ENCODE peak calls at places on chromosome 17, in four cellular contexts. One of them, this sample, is unnamed.
A peak's percentile ranks its signal among the peaks of the same experiment; 100 is the strongest.

GRCh38 chr17:20242271-20242670 is 225.1 kb downstream of the LGALS9B start:
- DNase-seq in CD8-positive, alpha-beta memory T cell: no peak
- DNase-seq in heart right ventricle: no peak
- DNase-seq in left lung: no peak
- DNase-seq in this sample: no peak

GRCh38 chr17:38619451-38619795 is 13.7 kb upstream of the SRCIN1 start:
- DNase-seq in CD8-positive, alpha-beta memory T cell: no peak
- DNase-seq in heart right ventricle: no peak
- DNase-seq in left lung: no peak
- DNase-seq in this sample: no peak

GRCh38 chr17:38673714-38674012 is 1.1 kb downstream of the EPOP start:
- DNase-seq in CD8-positive, alpha-beta memory T cell: no peak
- DNase-seq in heart right ventricle: no peak
- DNase-seq in left lung: no peak
- DNase-seq in this sample: no peak

GRCh38 chr17:68295086-68295485 is 3.8 kb downstream of the ARSG start:
- DNase-seq in CD8-positive, alpha-beta memory T cell: no peak
- DNase-seq in heart right ventricle: no peak
- DNase-seq in left lung: no peak
- DNase-seq in this sample: no peak

GRCh38 chr17:9890124-9890523 is 14.9 kb downstream of the RCVRN start:
- DNase-seq in CD8-positive, alpha-beta memory T cell: no peak
- DNase-seq in heart right ventricle: no peak
- DNase-seq in left lung: no peak
- DNase-seq in this sample: no peak

GRCh38 chr17:27760069-27760885 is 40.1 kb downstream of the NOS2 start:
- DNase-seq in CD8-positive, alpha-beta memory T cell: peak; percentile 60
- DNase-seq in heart right ventricle: peak; percentile 58
- DNase-seq in left lung: peak; percentile 65
- DNase-seq in this sample: peak; percentile 73

GRCh38 chr17:7839199-7839889 is 5.3 kb downstream of the KDM6B start:
- DNase-seq in CD8-positive, alpha-beta memory T cell: no peak
- DNase-seq in heart right ventricle: no peak
- DNase-seq in left lung: peak; percentile 51
- DNase-seq in this sample: no peak

GRCh38 chr17:21510686-21511367 is 134.7 kb downstream of the KCNJ12 start:
- DNase-seq in CD8-positive, alpha-beta memory T cell: no peak
- DNase-seq in heart right ventricle: no peak
- DNase-seq in left lung: no peak
- DNase-seq in this sample: no peak

DNA sequence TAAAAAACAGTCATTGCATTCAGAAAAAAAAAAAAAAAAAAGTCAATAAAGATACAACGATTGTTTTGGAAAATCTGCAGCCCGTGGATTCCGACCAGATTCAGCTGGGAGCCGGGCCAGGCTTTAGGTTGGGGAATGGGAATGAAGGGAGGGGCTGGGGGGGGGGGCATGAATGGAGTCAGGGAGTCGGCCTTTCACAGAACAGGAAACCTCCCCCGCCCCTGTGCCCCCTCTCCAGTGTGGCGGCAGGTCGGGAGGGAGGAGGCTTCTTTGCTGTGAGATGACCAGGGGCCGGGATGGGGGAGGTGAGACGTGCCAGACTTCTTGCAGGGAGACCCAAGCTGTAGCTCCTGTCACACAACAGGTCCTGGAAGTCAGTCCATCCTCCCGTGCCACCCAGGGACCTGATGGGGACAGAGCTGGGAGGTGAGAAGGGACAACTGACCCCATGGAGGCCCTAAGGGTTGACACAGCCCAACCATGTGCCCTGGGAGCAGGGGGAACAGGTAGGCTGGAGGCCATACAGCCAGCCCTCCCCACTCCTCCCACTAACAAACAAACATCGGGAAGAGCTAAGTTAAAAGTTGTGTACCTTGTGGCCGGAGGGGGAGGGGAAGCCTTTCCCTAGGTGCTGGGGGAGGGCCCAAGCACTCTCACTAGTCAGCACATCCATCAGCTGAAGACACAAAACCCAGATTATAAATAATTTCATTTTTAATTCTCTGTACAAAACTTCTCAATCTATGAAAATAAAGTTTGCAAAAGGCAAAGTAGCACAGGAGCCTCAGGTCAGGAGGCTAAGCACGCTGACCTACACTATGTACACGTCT is 25.2 kb downstream of the SREBF1 start:
- DNase-seq in CD8-positive, alpha-beta memory T cell: no peak
- DNase-seq in heart right ventricle: no peak
- DNase-seq in left lung: no peak
- DNase-seq in this sample: no peak
- H3K4me1 ChIP-seq in CD8-positive, alpha-beta memory T cell: peaks cover 7% of the 10 kb centered on the region
- H3K4me1 ChIP-seq in heart right ventricle: peaks cover 82% of the 10 kb centered on the region
- H3K4me1 ChIP-seq in left lung: peaks cover 22% of the 10 kb centered on the region
- H3K4me1 ChIP-seq in this sample: no peaks in the 10 kb centered on the region

DNA sequence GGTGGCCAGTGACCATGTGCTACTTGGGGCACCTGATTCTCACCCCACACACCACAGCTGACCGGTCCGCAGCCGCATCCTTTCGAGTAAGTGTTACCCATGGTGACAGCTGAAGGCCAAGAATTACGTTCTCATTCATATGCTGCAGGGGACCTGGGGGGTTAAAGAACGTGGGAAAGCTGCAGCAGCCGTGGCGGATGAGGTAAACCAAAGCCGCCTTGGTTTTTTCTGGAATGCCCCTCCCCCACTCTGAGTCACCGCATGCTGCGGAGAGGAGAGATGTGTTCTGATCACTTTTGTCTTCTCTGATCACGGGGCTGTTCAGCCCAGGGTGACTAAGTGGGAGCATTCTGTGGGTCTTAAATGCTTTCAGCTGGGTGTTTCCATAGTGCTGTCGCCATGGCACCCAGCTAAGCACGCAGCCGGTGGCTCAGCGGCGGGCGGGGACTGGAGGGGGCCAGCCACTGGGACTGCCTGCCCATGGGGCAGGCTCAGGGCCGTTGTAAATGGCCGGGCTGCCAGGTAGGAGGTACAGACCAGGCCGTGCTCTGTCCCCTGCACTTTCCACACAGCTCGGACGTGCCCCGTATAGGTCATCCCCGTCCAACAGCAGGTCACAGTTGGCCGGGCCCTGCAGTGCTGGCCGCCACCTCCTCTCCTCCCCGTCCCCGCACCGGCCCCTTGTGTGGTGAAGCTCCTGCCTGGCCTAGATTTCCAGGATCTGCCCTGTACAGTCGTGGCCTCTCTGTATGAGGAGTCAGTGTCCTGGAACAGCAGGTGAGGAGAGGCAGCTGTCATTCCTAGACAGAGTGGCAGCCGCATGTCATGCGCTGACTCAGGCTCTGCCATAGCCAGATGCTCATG is 60.0 kb downstream of the BAIAP2 start:
- DNase-seq in CD8-positive, alpha-beta memory T cell: peak; percentile 76
- DNase-seq in heart right ventricle: peak; percentile 57
- DNase-seq in left lung: peak; percentile 83
- DNase-seq in this sample: peak; percentile 73
- H3K27me3 ChIP-seq in CD8-positive, alpha-beta memory T cell: no peaks in the 10 kb centered on the region
- H3K27me3 ChIP-seq in heart right ventricle: no peaks in the 10 kb centered on the region
- H3K27me3 ChIP-seq in left lung: no peaks in the 10 kb centered on the region
- H3K27me3 ChIP-seq in this sample: no peaks in the 10 kb centered on the region

GRCh38 chr17:69474171-69474831 is 59.8 kb downstream of the MAP2K6 start:
- DNase-seq in CD8-positive, alpha-beta memory T cell: no peak
- DNase-seq in heart right ventricle: no peak
- DNase-seq in left lung: no peak
- DNase-seq in this sample: no peak
- H3K4me3 ChIP-seq in CD8-positive, alpha-beta memory T cell: no peak overlapping the region
- H3K4me3 ChIP-seq in heart right ventricle: no peak overlapping the region
- H3K4me3 ChIP-seq in left lung: no peak overlapping the region
- H3K4me3 ChIP-seq in this sample: no peak overlapping the region

DNA sequence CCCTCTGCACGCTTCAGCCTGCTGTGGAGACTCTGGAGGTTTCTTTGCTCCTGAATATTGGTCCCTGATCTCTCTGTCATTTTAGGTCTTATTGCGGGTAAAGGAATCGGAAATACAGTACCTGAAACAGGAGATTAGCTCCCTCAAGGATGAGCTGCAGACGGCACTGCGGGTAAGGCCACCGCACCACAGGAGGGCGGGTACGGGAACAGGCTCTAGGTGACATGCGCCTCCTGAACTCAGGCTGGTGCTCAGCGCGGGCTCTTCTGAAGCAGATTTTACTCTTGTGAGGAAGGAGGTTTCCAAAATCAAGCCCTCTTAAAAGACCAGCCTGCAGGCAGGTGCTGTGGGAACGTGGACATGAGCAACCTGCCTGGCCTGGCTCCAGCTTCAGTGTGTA is 29.8 kb downstream of the PLD6 start:
- DNase-seq in CD8-positive, alpha-beta memory T cell: no peak
- DNase-seq in heart right ventricle: no peak
- DNase-seq in left lung: no peak
- DNase-seq in this sample: no peak
- H3K4me1 ChIP-seq in CD8-positive, alpha-beta memory T cell: peaks cover 87% of the 10 kb centered on the region
- H3K4me1 ChIP-seq in heart right ventricle: peaks cover 45% of the 10 kb centered on the region
- H3K4me1 ChIP-seq in left lung: peaks cover 25% of the 10 kb centered on the region
- H3K4me1 ChIP-seq in this sample: no peaks in the 10 kb centered on the region

GRCh38 chr17:78132086-78132676 is 1.6 kb downstream of the TMC8 start:
- DNase-seq in CD8-positive, alpha-beta memory T cell: peak; percentile 72
- DNase-seq in heart right ventricle: no peak
- DNase-seq in left lung: peak; percentile 78
- DNase-seq in this sample: no peak

GRCh38 chr17:78130439-78131101 is at the start of gene TMC8:
- DNase-seq in CD8-positive, alpha-beta memory T cell: peak; percentile 79
- DNase-seq in heart right ventricle: no peak
- DNase-seq in left lung: peak; percentile 75
- DNase-seq in this sample: peak; percentile 58

GRCh38 chr17:78130080-78130438 is 512 bp upstream of the TMC8 start:
- DNase-seq in CD8-positive, alpha-beta memory T cell: no peak
- DNase-seq in heart right ventricle: no peak
- DNase-seq in left lung: no peak
- DNase-seq in this sample: no peak

GRCh38 chr17:78132767-78133178 is 2.2 kb downstream of the TMC8 start:
- DNase-seq in CD8-positive, alpha-beta memory T cell: no peak
- DNase-seq in heart right ventricle: no peak
- DNase-seq in left lung: no peak
- DNase-seq in this sample: no peak

DNA sequence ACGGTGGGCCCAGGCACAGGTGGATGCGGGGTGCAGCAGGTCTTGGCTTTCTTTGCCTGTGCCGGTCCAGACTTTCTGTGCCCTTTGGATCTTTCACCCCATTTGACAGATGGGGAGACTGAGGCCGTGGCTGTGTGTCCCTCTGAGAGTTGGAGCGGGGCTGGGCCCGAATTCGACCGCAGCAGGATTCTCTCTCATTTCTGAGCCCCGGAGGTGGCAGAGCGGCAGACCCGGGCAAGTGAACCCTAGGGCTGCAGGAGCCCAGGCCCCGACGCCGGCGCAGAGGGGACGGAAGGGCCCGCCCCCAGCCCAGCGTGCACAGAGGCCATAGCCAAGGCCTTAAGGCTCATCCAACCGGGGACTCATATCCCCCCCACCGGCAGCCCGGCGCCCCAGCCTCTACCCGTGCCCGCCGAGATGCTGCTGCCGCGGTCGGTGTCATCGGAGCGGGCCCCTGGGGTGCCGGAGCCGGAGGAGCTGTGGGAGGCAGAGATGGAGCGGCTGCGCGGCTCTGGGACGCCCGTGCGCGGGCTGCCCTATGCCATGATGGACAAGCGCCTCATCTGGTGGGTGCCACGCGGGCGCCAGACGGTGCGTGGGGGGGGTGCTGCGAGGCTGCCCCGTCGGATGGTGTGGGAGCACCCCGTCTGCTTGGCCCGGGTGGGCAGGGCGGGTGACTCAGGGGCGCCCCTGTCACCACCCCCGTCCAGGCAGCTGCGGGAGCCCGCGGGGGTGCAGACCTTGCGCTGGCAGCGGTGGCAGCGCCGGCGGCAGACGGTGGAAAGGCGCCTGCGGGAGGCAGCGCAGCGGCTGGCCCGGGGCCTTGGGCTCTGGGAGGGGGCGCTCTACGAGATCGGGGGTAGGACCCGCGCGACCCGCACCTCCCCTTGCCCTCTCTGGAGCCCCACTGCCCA is 858 bp downstream of the TMC8 start:
- DNase-seq in CD8-positive, alpha-beta memory T cell: peak; percentile 49
- DNase-seq in heart right ventricle: no peak
- DNase-seq in left lung: no peak
- DNase-seq in this sample: peak; percentile 63
- H3K27me3 ChIP-seq in CD8-positive, alpha-beta memory T cell: no peaks in the 10 kb centered on the region
- H3K27me3 ChIP-seq in heart right ventricle: no peaks in the 10 kb centered on the region
- H3K27me3 ChIP-seq in left lung: no peaks in the 10 kb centered on the region
- H3K27me3 ChIP-seq in this sample: no peaks in the 10 kb centered on the region

DNA sequence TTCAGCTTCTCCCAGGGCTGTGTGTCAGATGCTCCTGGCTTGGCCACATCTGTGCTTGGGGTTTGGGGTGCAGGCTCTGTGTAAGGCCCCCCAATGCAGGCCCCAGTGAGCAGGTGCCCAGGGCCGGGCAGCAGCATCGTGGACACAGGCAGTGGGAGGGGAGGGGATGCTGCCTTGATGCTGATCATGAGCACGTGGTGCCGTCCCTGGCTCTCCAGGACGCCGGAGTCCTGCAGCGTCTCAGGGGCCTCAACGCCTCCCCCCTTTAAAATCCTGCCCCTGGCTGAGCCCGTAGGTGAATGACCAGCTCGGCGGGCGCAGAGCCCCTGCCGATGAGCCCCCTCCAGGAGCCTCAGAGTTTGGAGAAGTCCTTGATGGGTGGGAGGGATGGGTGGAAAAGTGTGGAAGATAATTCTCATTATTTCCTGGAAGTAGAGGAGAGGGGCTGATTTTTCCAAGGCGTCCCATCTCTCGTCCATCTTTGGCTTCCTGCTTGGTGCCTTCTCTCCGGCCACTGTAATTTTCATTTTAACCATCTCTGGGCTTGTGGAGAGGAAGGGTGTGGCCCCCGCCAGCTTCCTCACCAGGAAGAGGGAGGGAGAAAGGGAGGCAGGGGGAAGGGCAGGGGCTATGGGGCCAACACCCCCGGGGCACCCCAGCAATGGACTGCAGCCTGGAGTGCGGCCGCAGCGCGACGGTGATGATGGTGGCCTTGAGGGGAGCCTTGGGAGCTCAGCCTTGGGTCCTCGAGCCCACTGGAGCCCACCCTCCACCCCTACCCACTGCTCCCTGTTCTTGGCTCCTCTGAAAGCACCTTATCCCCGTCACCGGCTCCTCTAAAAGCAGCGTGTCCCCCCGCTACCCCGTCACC is 9.3 kb downstream of the METRNL start:
- DNase-seq in CD8-positive, alpha-beta memory T cell: no peak
- DNase-seq in heart right ventricle: no peak
- DNase-seq in left lung: no peak
- DNase-seq in this sample: no peak
- H3K4me3 ChIP-seq in CD8-positive, alpha-beta memory T cell: no peak overlapping the region
- H3K4me3 ChIP-seq in heart right ventricle: no peak overlapping the region
- H3K4me3 ChIP-seq in left lung: no peak overlapping the region
- H3K4me3 ChIP-seq in this sample: no peak overlapping the region

DNA sequence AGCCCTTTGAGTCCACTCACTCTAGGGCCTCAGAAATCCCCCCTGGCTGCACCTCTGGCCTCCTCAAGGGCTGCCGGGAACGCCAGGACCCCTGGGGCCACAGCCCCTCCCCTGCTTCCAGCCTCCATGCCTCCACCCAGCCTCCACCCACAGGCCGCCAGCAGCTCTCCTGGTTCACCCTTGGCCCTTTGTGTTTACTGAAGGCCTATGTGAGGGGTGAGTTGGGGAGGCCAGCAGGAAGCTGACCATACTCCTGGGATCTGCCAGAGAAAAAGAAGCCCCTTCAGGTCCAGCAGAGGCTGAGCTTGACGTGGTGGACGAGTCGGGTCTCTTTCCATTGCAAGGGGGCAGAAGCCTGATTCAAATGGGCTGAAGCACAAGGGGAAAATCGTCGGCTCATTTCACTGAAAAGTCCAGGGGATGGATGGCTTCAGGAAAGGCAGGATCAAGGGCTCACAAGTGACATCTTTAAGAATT is 18.3 kb upstream of the ATP2A3 start:
- DNase-seq in CD8-positive, alpha-beta memory T cell: no peak
- DNase-seq in heart right ventricle: no peak
- DNase-seq in left lung: no peak
- DNase-seq in this sample: no peak
- H3K4me1 ChIP-seq in CD8-positive, alpha-beta memory T cell: no peaks in the 10 kb centered on the region
- H3K4me1 ChIP-seq in heart right ventricle: peaks cover 56% of the 10 kb centered on the region
- H3K4me1 ChIP-seq in left lung: peaks cover 35% of the 10 kb centered on the region
- H3K4me1 ChIP-seq in this sample: peaks cover 10% of the 10 kb centered on the region